ENCODE peak calls at places on chromosomes 5 and 9, in ten cellular contexts. W is K562, J is SK-N-SH, Z is ovary, R is A549, M is tibial nerve, O is stomach, H is suprapubic skin, C is sigmoid colon, T is H1. S is an unnamed sample. For H3K4me1, the result is how much of the 10 kb centered on the place peaks cover.

GRCh38 chr5:138654281-138654867 is 79.2 kb upstream of the HSPA9 start:
- DNase-seq in W (no peak), J (no peak), Z (no peak), R (no peak), M (no peak), O (no peak), H (no peak), C (no peak), T (no peak), S (no peak)

GRCh38 chr5:128228506-128228905 is 144.9 kb downstream of the SLC12A2 start:
- DNase-seq in W (no peak), J (no peak), Z (no peak), R (no peak), M (peak), O (no peak), H (no peak), C (no peak), T (no peak), S (no peak)

GRCh38 chr9:107653263-107653821 is 163.8 kb upstream of the KLF4 start:
- DNase-seq in W (no peak), J (no peak), Z (no peak), R (no peak), M (no peak), O (no peak), H (peak), C (no peak), T (no peak), S (no peak)

GRCh38 chr5:14830210-14831005 is 41.2 kb downstream of the ANKH start:
- DNase-seq in W (no peak), J (no peak), Z (no peak), R (no peak), M (no peak), O (no peak), H (no peak), C (no peak), T (no peak), S (no peak)

GRCh38 chr5:64767959-64768357 is 533 bp downstream of the SREK1IP1 start:
- DNase-seq in W (peak), J (no peak), Z (no peak), R (peak), M (peak), O (no peak), H (no peak), C (no peak), T (no peak), S (peak)

GRCh38 chr9:72856985-72857631 is 95.7 kb downstream of the ALDH1A1 start:
- DNase-seq in W (peak), J (peak), Z (peak), R (peak), M (peak), O (peak), H (no peak), C (no peak), T (no peak), S (no peak)

GRCh38 chr5:139404484-139404840 is 573 bp upstream of the SPATA24 start:
- DNase-seq in W (no peak), J (no peak), Z (no peak), R (no peak), M (no peak), O (no peak), H (no peak), C (no peak), T (no peak), S (no peak)

GRCh38 chr5:159156839-159157238 is 52.5 kb downstream of the RNF145 start:
- DNase-seq in W (peak), J (peak), Z (no peak), R (peak), M (peak), O (no peak), H (no peak), C (no peak), T (no peak), S (peak)

GRCh38 chr5:5886812-5887486 is 464.5 kb downstream of the ICE1 start:
- DNase-seq in W (peak), J (peak), Z (no peak), R (peak), M (no peak), O (peak), H (no peak), C (no peak), T (peak), S (peak)

GRCh38 chr5:139178948-139179347 is 19.2 kb downstream of the SIL1 start:
- DNase-seq in W (peak), J (no peak), Z (peak), R (no peak), M (no peak), O (peak), H (no peak), C (no peak), T (no peak), S (peak)

GRCh38 chr5:65753189-65753588 is 31.2 kb downstream of the NLN start:
- DNase-seq in W (no peak), J (no peak), Z (no peak), R (no peak), M (no peak), O (no peak), H (no peak), C (no peak), T (no peak), S (no peak)

GRCh38 chr9:5621327-5621726 is 7.6 kb upstream of the RIC1 start:
- DNase-seq in W (no peak), J (no peak), Z (no peak), R (peak), M (no peak), O (no peak), H (no peak), C (no peak), T (no peak), S (no peak)

GRCh38 chr9:137583347-137583746 is 4.6 kb upstream of the DPH7 start:
- DNase-seq in W (no peak), J (no peak), Z (no peak), R (no peak), M (no peak), O (no peak), H (no peak), C (no peak), T (no peak), S (no peak)

GRCh38 chr5:36079200-36079761 is 12.6 kb upstream of the UGT3A2 start:
- DNase-seq in W (peak), J (peak), Z (no peak), R (peak), M (peak), O (no peak), H (no peak), C (no peak), T (peak), S (no peak)

GRCh38 chr9:136681945-136682699 is 5.1 kb downstream of the AGPAT2 start:
- DNase-seq in W (no peak), J (no peak), Z (no peak), R (no peak), M (no peak), O (no peak), H (no peak), C (no peak), T (no peak), S (no peak)

GRCh38 chr9:20395671-20396070 is 226.6 kb downstream of the MLLT3 start:
- DNase-seq in W (no peak), J (no peak), Z (no peak), R (no peak), M (no peak), O (no peak), H (no peak), C (no peak), T (no peak), S (no peak)

GRCh38 chr5:57370376-57370775 is 112.2 kb downstream of the ACTBL2 start:
- DNase-seq in W (no peak), J (no peak), Z (no peak), R (no peak), M (no peak), O (no peak), H (no peak), C (no peak), T (no peak), S (no peak)

GRCh38 chr9:38622083-38622674 is 1.8 kb upstream of the ANKRD18A start:
- DNase-seq in W (no peak), J (peak), Z (no peak), R (peak), M (no peak), O (no peak), H (no peak), C (no peak), T (peak), S (peak)

GRCh38 chr9:127179633-127180401 is 57.4 kb upstream of the ANGPTL2 start:
- DNase-seq in W (no peak), J (no peak), Z (peak), R (no peak), M (no peak), O (peak), H (peak), C (peak), T (no peak), S (peak)

GRCh38 chr5:73625905-73626811 is at the start of gene ARHGEF28:
- DNase-seq in W (peak), J (peak), Z (peak), R (peak), M (no peak), O (peak), H (peak), C (peak), T (peak), S (peak)

GRCh38 chr5:111972080-111972479 is 215.1 kb upstream of the NREP start:
- DNase-seq in W (no peak), J (no peak), Z (no peak), R (no peak), M (no peak), O (no peak), H (no peak), C (no peak), T (no peak), S (no peak)

GRCh38 chr9:89449261-89449671 is 48.6 kb downstream of the SEMA4D start:
- DNase-seq in W (no peak), J (no peak), Z (no peak), R (no peak), M (no peak), O (no peak), H (no peak), C (no peak), T (no peak), S (no peak)

GRCh38 chr5:108418172-108418571 is 36.3 kb upstream of the FBXL17 start:
- DNase-seq in W (no peak), J (no peak), Z (no peak), R (no peak), M (no peak), O (no peak), H (peak), C (peak), T (no peak), S (no peak)

GRCh38 chr5:74141053-74141452 is 499.5 kb downstream of the ENC1 start:
- DNase-seq in W (no peak), J (no peak), Z (no peak), R (peak), M (no peak), O (no peak), H (no peak), C (no peak), T (no peak), S (no peak)

GRCh38 chr9:137109250-137110146 is 5.0 kb downstream of the DPP7 start:
- DNase-seq in W (peak), J (no peak), Z (no peak), R (no peak), M (no peak), O (no peak), H (no peak), C (no peak), T (no peak), S (no peak)

GRCh38 chr9:108033976-108034964 is 544.7 kb upstream of the KLF4 start:
- DNase-seq in W (no peak), J (no peak), Z (no peak), R (no peak), M (no peak), O (no peak), H (no peak), C (peak), T (no peak), S (no peak)

GRCh38 chr5:115309751-115310370 is 13.4 kb upstream of the CCDC112 start:
- DNase-seq in W (peak), J (no peak), Z (no peak), R (peak), M (no peak), O (no peak), H (no peak), C (no peak), T (no peak), S (no peak)

GRCh38 chr5:150595466-150596031 is 44.9 kb upstream of the SYNPO start:
- DNase-seq in W (peak), J (no peak), Z (peak), R (no peak), M (no peak), O (no peak), H (no peak), C (no peak), T (no peak), S (no peak)

GRCh38 chr5:129460951-129461815 is 1.1 kb downstream of the ADAMTS19 start:
- DNase-seq in W (peak), J (peak), Z (peak), R (peak), M (no peak), O (peak), H (no peak), C (peak), T (peak), S (peak)

GRCh38 chr5:170478306-170478705 is 25.5 kb upstream of the KCNIP1 start:
- DNase-seq in W (no peak), J (no peak), Z (no peak), R (no peak), M (no peak), O (no peak), H (no peak), C (no peak), T (peak), S (no peak)

GRCh38 chr5:126848253-126848652 is 71.3 kb downstream of the LMNB1 start:
- DNase-seq in W (no peak), J (no peak), Z (no peak), R (no peak), M (no peak), O (no peak), H (no peak), C (no peak), T (peak), S (no peak)

GRCh38 chr5:68494771-68495170 is 279.2 kb downstream of the PIK3R1 start:
- DNase-seq in W (no peak), J (no peak), Z (no peak), R (no peak), M (no peak), O (no peak), H (no peak), C (no peak), T (no peak), S (no peak)

GRCh38 chr9:94156549-94157407 is 72.5 kb downstream of the PTPDC1 start:
- DNase-seq in W (peak), J (no peak), Z (peak), R (peak), M (peak), O (peak), H (peak), C (peak), T (no peak), S (peak)
- TF ChIP-seq EP300 in W (peak), J (no peak), Z (no peak), R (no peak), M (peak), O (no peak), H (no peak), C (no peak), T (no peak), S (no peak)

GRCh38 chr9:133463234-133463863 is 3.6 kb downstream of the CACFD1 start:
- DNase-seq in W (no peak), J (no peak), Z (no peak), R (peak), M (no peak), O (no peak), H (no peak), C (no peak), T (peak), S (no peak)
- TF ChIP-seq CTCF in W (peak), J (no peak), Z (no peak), R (peak), M (no peak), O (no peak), H (no peak), C (no peak), T (peak), S (peak)

DNA sequence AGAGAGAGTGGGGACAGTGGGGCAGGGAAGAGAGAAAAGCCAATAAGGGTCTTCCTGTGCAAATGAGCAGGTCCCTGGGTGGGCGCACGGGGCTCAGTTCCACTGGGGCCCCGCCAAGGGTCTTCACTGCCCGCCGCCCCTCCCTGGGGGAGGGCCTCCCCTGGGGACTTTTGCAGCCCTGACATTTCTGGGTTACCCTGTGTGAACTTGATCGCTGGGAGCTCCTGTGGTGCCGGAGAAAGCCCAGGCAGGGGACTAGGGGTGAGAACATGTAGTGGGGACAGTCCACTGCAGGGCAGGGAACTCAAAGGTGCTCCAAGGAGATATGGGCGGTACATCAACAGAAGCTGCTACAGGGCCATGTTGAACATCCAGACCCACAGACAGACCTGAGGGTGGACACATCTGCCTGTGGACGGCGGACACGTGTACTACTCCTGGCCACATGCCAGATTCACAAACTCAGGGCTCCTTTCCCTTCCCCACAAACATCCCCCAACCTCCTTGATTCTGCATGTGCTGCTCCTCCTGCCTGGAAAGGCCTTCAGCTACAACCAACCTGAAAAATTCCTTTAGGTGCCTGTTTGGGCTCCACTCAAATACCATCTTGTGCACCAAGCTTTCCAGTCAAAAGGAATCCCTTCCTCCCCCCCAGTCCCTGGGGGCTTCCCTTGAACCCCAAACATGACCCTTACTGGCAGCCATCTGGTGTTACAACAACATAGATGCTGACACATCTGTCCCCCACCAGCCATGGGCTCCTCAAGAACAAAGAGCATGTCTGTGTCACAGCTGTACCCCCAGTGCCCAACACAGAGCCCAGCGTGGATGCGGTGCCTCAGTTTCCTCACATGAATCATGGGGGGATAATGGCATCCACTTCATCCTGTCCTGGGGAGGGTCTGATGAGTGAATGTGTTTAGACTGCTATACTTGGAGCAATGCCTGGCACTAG is 42.9 kb upstream of the NEK6 start:
- DNase-seq in W (no peak), J (no peak), Z (no peak), R (no peak), M (no peak), O (peak), H (no peak), C (peak), T (no peak), S (no peak)
- H3K4me1 ChIP-seq in W (under half), J (under half), Z (under half), R (under half), M (under half), O (under half), H (under half), C (under half), T (under half), S (under half)

DNA sequence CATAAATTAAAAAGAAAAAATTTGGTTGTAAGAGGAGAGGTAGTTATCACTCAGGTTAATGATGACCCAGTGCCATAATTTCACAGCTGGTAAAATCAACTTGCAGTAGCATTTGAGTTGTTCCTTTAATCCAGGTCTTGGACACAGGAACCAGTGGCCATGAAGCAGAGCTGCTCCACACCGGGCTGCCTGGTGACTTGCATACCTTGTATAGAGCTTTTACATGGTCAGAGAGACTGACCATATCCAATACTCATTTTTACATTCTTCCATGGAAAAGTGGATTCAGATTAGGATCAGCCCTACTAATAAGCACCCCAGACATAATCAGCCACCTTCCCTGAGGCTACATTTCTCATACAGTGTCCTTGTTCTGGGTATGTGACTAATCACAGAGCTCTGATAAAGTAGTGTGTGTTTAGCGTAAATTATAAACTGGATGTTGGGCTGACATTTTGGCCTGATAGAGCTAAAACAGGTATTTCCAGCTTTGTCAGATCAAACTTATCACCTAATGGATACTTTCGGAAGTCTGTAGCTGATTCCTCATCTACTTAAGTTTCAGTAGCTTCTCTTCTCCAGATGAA is 77.0 kb upstream of the ZSWIM6 start:
- DNase-seq in W (no peak), J (peak), Z (no peak), R (no peak), M (no peak), O (no peak), H (no peak), C (no peak), T (no peak), S (no peak)
- TF ChIP-seq EP300 in W (no peak), J (peak), Z (no peak), R (no peak), M (no peak), O (no peak), H (no peak), C (no peak), T (no peak), S (no peak)

GRCh38 chr9:6942406-6942805 is 184.6 kb downstream of the KDM4C start:
- DNase-seq in W (no peak), J (no peak), Z (no peak), R (no peak), M (no peak), O (no peak), H (no peak), C (no peak), T (no peak), S (no peak)

GRCh38 chr9:6945871-6946270 is 188.1 kb downstream of the KDM4C start:
- DNase-seq in W (no peak), J (no peak), Z (no peak), R (no peak), M (no peak), O (no peak), H (no peak), C (no peak), T (no peak), S (no peak)

GRCh38 chr9:6943293-6943692 is 185.5 kb downstream of the KDM4C start:
- DNase-seq in W (no peak), J (no peak), Z (no peak), R (no peak), M (no peak), O (no peak), H (no peak), C (no peak), T (no peak), S (no peak)

GRCh38 chr9:6944896-6945295 is 187.1 kb downstream of the KDM4C start:
- DNase-seq in W (no peak), J (no peak), Z (no peak), R (peak), M (no peak), O (no peak), H (no peak), C (no peak), T (no peak), S (no peak)

GRCh38 chr9:6944093-6944551 is 186.3 kb downstream of the KDM4C start:
- DNase-seq in W (no peak), J (peak), Z (no peak), R (no peak), M (no peak), O (no peak), H (no peak), C (no peak), T (no peak), S (no peak)
- TF ChIP-seq CTCF in W (no peak), J (peak), Z (no peak), R (peak), M (no peak), O (no peak), H (no peak), C (no peak), T (no peak), S (no peak)

GRCh38 chr5:136006767-136007251 is 22.0 kb upstream of the TGFBI start:
- DNase-seq in W (no peak), J (no peak), Z (no peak), R (peak), M (no peak), O (no peak), H (no peak), C (no peak), T (no peak), S (no peak)
- H3K4me1 ChIP-seq in W (under half), J (under half), Z (under half), R (half or more), M (under half), O (under half), H (under half), C (under half), T (under half), S (under half)